ENCODE peak calls at places on chromosomes 16 and 17, in five cellular contexts. C, J, P, S and W are unnamed samples. For H3K4me1, the result is how much of the 10 kb centered on the place peaks cover.

GRCh38 chr16:66502020-66502913 is 47.7 kb downstream of the TK2 start:
- DNase-seq in C (peak), J (no peak), P (no peak), S (peak), W (no peak)

GRCh38 chr17:36675250-36675649 is 73.9 kb downstream of the MRM1 start:
- DNase-seq in C (no peak), J (no peak), P (no peak), S (no peak), W (no peak)

GRCh38 chr16:31080756-31081419 is 6.7 kb downstream of the ZNF646 start:
- DNase-seq in C (no peak), J (no peak), P (no peak), S (no peak), W (no peak)

GRCh38 chr17:42243493-42243982 is 32.7 kb downstream of the STAT5B start:
- DNase-seq in C (no peak), J (no peak), P (no peak), S (no peak), W (no peak)

GRCh38 chr16:75391254-75391653 is 42.0 kb downstream of the CFDP1 start:
- DNase-seq in C (no peak), J (no peak), P (no peak), S (no peak), W (no peak)

GRCh38 chr17:7021993-7022778 is 664 bp upstream of the BCL6B start:
- DNase-seq in C (peak), J (no peak), P (peak), S (peak), W (no peak)

GRCh38 chr17:17376362-17376761 is 73.2 kb downstream of the NT5M start:
- DNase-seq in C (peak), J (no peak), P (no peak), S (peak), W (no peak)

GRCh38 chr16:57299719-57300386 is 15.4 kb upstream of the PLLP start:
- DNase-seq in C (peak), J (peak), P (peak), S (peak), W (peak)

GRCh38 chr17:76492250-76492988 is 8.8 kb downstream of the RHBDF2 start:
- DNase-seq in C (no peak), J (no peak), P (no peak), S (no peak), W (no peak)

GRCh38 chr17:19002805-19003542 is 1.6 kb downstream of the FAM83G start:
- DNase-seq in C (peak), J (no peak), P (no peak), S (peak), W (no peak)

GRCh38 chr17:75896360-75897075 is at the start of gene TRIM65:
- DNase-seq in C (peak), J (no peak), P (peak), S (peak), W (peak)

GRCh38 chr17:1002771-1003555 is 6.0 kb downstream of the TIMM22 start:
- DNase-seq in C (peak), J (no peak), P (no peak), S (peak), W (no peak)

GRCh38 chr16:1181715-1182671 is 29.1 kb downstream of the CACNA1H start:
- DNase-seq in C (peak), J (no peak), P (no peak), S (peak), W (no peak)

GRCh38 chr16:77113835-77114234 is 77.2 kb upstream of the MON1B start:
- DNase-seq in C (no peak), J (no peak), P (no peak), S (no peak), W (no peak)

DNA sequence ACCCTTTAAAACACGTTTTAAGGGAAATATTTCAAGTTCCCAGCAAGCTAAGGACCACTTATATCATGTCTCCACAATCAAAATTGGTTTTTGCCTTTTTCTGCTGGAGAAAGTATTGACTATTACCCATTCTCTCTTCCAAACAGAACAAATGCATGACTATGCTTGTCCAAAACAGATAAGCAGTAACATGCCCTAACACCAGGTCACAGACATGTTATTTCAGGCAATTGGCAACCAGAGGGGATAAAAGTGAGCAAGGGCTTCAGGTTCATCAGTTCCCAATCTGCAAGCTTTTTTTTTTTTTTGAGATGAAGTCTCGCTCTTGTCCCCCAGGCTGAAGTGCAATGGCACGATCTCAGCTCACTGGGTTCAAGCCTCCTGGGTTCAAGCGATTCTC is 15.0 kb downstream of the SKA2 start:
- DNase-seq in C (no peak), J (no peak), P (no peak), S (no peak), W (no peak)
- H2AFZ ChIP-seq in C (no peak), J (no peak), P (no peak), S (no peak), W (no peak)

GRCh38 chr17:50175035-50175788 is 9.4 kb downstream of the SGCA start:
- DNase-seq in C (no peak), J (no peak), P (no peak), S (peak), W (no peak)
- H3K4me1 ChIP-seq in C (half or more), J (under half), P (under half), S (under half), W (under half)

GRCh38 chr16:28181557-28181914 is 30.2 kb downstream of the XPO6 start:
- DNase-seq in C (peak), J (no peak), P (no peak), S (peak), W (no peak)

GRCh38 chr16:28183441-28183840 is 28.3 kb downstream of the XPO6 start:
- DNase-seq in C (no peak), J (no peak), P (no peak), S (no peak), W (no peak)

GRCh38 chr16:28180660-28181556 is 30.9 kb downstream of the XPO6 start:
- DNase-seq in C (peak), J (no peak), P (no peak), S (peak), W (no peak)

GRCh38 chr16:28183930-28184329 is 27.8 kb downstream of the XPO6 start:
- DNase-seq in C (no peak), J (no peak), P (no peak), S (no peak), W (no peak)

DNA sequence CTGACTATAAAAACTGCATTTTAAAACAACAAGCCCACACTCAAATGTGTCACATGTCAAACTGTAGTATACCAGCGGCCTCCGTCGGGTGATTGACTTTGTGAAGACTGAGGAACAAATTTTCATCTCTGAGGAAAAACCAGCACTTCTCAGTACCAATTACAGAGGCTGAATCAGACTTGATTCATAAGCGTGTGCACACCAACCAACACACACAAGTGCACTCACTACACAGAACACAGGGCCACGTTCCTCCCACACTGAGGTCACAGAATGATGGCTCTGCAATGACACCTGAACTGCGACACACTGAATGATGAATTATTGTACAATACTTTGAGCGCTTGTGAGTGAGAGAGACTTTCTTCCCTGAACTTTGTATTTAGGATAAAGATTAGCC is 29.6 kb downstream of the XPO6 start:
- DNase-seq in C (peak), J (no peak), P (no peak), S (peak), W (no peak)
- H3K4ac ChIP-seq in C (peak), J (no peak), P (no peak), S (peak), W (no peak)

GRCh38 chr16:5036228-5037156 is 2.8 kb upstream of the NAGPA start:
- DNase-seq in C (peak), J (no peak), P (peak), S (no peak), W (no peak)

GRCh38 chr16:5032748-5033167 is 977 bp downstream of the NAGPA start:
- DNase-seq in C (no peak), J (no peak), P (no peak), S (no peak), W (no peak)

GRCh38 chr16:5033256-5034166 is at the start of gene NAGPA:
- DNase-seq in C (peak), J (peak), P (peak), S (peak), W (peak)

GRCh38 chr16:5034167-5034523 is 410 bp upstream of the NAGPA start:
- DNase-seq in C (no peak), J (no peak), P (no peak), S (no peak), W (no peak)

DNA sequence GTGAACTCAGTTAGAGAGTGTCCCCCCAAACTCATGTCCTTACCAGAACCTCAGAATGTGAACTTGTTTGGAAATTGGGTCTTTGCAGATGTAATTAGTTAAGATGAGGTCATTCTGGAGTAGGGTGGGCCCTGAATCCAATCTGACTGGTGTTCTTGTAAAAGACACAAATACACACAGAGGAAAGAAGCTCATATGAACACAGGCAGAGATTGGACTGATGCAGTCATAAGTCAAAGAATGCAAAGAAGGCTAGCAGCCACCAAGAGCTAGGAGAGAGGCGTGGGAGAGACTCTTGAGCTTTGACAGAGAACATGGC is 2.1 kb upstream of the NAGPA start:
- DNase-seq in C (peak), J (no peak), P (no peak), S (no peak), W (no peak)
- H2AFZ ChIP-seq in C (no peak), J (no peak), P (no peak), S (no peak), W (peak)

DNA sequence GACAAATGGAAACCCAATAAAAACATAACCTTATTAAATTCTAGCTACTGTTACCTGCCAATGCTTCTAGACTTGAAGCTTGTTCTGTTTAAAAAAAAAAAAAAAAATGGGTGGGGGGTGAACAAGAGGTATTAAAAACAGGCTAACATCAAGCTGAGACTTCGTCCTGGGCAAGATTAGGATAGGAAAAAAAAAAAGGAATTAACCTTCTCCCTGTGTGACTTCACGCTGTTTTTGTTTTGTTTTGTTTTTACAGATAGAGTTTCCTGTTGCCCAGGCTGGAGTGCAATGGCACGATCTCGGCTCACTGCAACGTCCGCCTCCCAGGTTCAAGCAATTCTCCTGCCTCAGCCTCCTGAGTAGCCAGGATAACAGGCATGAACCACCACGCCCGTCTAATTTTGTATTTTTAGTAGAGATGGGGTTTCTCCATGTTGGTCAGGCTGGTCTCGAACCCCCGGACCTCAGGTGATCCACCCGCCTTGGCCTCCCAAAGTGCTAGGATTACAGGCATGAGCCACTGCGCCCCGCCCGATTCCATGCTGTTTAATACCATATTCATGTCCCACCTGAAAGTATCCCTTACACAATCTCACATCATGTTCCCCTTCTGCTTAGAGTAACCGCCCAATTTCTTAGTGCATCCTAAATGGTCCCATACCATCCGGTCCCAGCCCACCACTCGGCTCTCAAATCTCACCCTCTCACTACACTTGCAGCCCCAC is 2.2 kb downstream of the USP31 start:
- DNase-seq in C (no peak), J (no peak), P (no peak), S (no peak), W (no peak)
- H3K4me1 ChIP-seq in C (under half), J (under half), P (under half), S (under half), W (under half)

DNA sequence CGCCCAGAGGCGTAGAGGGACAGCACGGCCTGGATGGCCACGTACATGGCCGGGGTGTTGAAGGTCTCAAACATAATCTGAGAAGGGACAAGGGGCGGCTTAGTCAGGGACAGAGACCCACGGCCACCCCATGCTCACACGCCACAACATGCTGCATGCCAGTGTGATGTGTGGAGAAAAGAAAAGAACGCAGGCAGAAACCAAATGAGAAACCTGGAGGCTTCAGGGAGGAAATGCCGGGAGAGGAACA is 1.1 kb downstream of the ACTG1 start:
- DNase-seq in C (no peak), J (no peak), P (no peak), S (peak), W (no peak)
- H3K4ac ChIP-seq in C (no peak), J (no peak), P (no peak), S (peak), W (no peak)